ENCODE peak calls at places on chromosomes 13 and 19, in five cellular contexts. M is fibroblast of lung, W is IMR-90, V is H1, S is A549. N is an unnamed sample.

GRCh38 chr13:113979791-113980471 is 6.1 kb upstream of the C13orf46 start:
- DNase-seq in W (no peak), M (no peak), S (no peak), V (no peak), N (no peak)

GRCh38 chr13:112133489-112134149 is 66.7 kb downstream of the SOX1 start:
- DNase-seq in S (no peak), M (no peak), V (no peak), W (no peak), N (no peak)

GRCh38 chr13:50403311-50403710 is 388.1 kb downstream of the KCNRG start:
- DNase-seq in V (no peak), S (no peak), M (no peak), W (peak; percentile 53), N (no peak)

GRCh38 chr13:44117351-44117750 is 237.6 kb downstream of the LACC1 start:
- DNase-seq in V (no peak), S (no peak), W (peak; percentile 48), M (peak; percentile 50), N (peak; percentile 47)

GRCh38 chr19:18939922-18940775 is 868 bp downstream of the HOMER3 start:
- DNase-seq in M (peak; percentile 52), W (peak; percentile 46), S (peak; percentile 44), V (peak; percentile 88), N (peak; percentile 26)

GRCh38 chr13:106756446-106756845 is 188.5 kb upstream of the ARGLU1 start:
- DNase-seq in M (no peak), V (no peak), W (no peak), S (no peak), N (no peak)

GRCh38 chr13:40288259-40288658 is 378.2 kb downstream of the FOXO1 start:
- DNase-seq in W (no peak), V (no peak), M (no peak), S (no peak), N (no peak)

GRCh38 chr13:45084515-45084914 is 35.8 kb upstream of the GTF2F2 start:
- DNase-seq in W (no peak), V (no peak), M (no peak), S (no peak), N (no peak)

DNA sequence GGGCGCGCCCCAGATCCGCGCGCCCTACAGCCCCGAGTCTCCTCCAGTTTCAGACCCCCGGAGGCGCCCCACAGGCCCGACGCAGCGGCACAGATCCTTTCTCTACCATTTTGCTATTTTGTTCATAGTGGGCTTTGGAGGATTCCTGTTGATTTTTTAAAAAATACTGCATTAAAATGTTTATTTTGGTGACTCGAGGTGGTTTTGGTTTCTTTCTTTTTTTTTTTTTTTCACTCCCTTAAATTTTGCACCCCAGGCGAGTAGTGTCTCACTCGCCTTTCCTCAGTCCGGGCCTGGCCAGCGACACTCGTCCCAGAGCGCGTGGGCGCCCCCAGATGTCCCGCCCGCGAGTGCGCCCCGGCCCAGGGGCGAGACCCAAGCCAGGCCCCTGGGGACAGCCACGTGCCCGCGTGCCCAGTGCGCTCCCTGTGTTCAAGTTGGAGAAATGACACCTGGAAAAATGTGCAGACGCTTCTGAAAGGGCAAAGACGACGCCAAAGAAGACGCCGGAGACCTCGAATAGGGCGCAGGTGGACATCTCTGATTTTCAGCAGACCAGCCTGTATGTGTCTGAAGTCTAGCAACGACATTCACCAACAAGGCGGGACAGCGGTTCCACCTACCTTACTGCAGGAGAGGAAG is 478 bp upstream of the INSR start:
- DNase-seq in M (peak; percentile 34), W (peak; percentile 16), S (peak; percentile 39), V (peak; percentile 66), N (peak; percentile 12)
- TF ChIP-seq CTCF in M (peak; percentile 12), W (peak; percentile 22), S (peak; percentile 35), V (peak; percentile 38), N (no peak)

DNA sequence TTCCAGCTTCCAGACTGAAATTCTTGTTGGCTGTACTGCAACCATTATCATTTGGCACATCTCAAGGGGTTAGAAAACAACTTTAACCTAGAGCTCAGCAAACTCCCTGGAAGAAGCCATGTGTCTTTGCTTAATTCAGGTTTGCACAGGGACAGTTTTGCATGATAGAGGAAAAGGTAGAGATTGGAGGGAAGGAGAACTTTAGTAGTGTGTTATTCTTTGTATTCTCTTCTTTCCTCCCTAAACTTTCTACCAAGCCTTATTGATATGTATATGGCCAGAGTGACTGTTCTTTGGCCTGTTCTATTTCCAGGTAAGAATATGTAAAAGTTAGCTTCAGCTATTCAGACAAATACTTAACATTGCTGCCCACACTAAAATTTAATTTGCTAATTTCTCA is 53.1 kb downstream of the UGGT2 start:
- DNase-seq in S (no peak), M (no peak), W (no peak), V (no peak), N (no peak)
- H3K4me2 ChIP-seq in S (no peak overlapping the region), M (no peak overlapping the region), W (no peak overlapping the region), V (peak overlapping the region; percentile 25), N (no peak overlapping the region)

GRCh38 chr19:35645680-35646511 is 2.2 kb upstream of the COX6B1 start:
- DNase-seq in M (no peak), W (no peak), V (no peak), S (no peak), N (no peak)

GRCh38 chr19:35644206-35644986 is 2.9 kb downstream of the ETV2 start:
- DNase-seq in W (peak; percentile 88), S (peak; percentile 100), M (peak; percentile 92), V (peak; percentile 95), N (peak; percentile 84)

GRCh38 chr19:35644987-35645679 is 3.0 kb upstream of the COX6B1 start:
- DNase-seq in M (peak; percentile 31), V (peak; percentile 98), W (peak; percentile 16), S (peak; percentile 81), N (no peak)

GRCh38 chr19:35643255-35644205 is 2.0 kb downstream of the ETV2 start:
- DNase-seq in M (peak; percentile 76), V (peak; percentile 93), S (peak; percentile 99), W (peak; percentile 60), N (peak; percentile 60)

GRCh38 chr19:35648017-35648961 is at the start of gene COX6B1:
- DNase-seq in M (peak; percentile 97), S (peak; percentile 100), V (peak; percentile 84), W (peak; percentile 96), N (peak; percentile 95)
- H3K4me1 ChIP-seq in M (peaks cover 4% of the 10 kb centered on the region), S (peaks cover 18% of the 10 kb centered on the region), V (peaks cover 2% of the 10 kb centered on the region), W (peaks cover 5% of the 10 kb centered on the region), N (peaks cover 14% of the 10 kb centered on the region)

GRCh38 chr19:9323919-9324583 is at the start of gene ZNF559:
- DNase-seq in W (peak; percentile 92), V (peak; percentile 98), M (peak; percentile 94), S (peak; percentile 61), N (peak; percentile 91)
- TF ChIP-seq CTCF in W (peak; percentile 33), V (peak; percentile 28), M (peak; percentile 38), S (no peak), N (peak; percentile 30)

GRCh38 chr19:30630289-30631034 is 258.3 kb downstream of the ZNF536 start:
- DNase-seq in M (no peak), W (no peak), S (no peak), V (no peak), N (no peak)
- H3K4me2 ChIP-seq in M (no peak overlapping the region), W (no peak overlapping the region), S (no peak overlapping the region), V (no peak overlapping the region), N (no peak overlapping the region)